ENCODE peak calls at places on chromosomes 6 and 20, in six cellular contexts. R is tibial artery, J is nephron progenitor cell, C is cardiac muscle cell, B is sigmoid colon, Z is AG10803. A is an unnamed sample.

GRCh38 chr6:27091661-27092315 is 155.7 kb upstream of the PRSS16 start:
- DNase-seq in R (no peak), C (peak; percentile 91), J (peak; percentile 55), B (no peak), Z (peak; percentile 94), A (no peak)

GRCh38 chr6:19664050-19664449 is 173.1 kb upstream of the ID4 start:
- DNase-seq in R (no peak), J (peak; percentile 6), C (no peak), B (no peak), Z (no peak), A (no peak)

GRCh38 chr6:28922841-28923317 is 906 bp downstream of the TRIM27 start:
- DNase-seq in Z (peak; percentile 21), B (no peak), R (peak; percentile 74), J (peak; percentile 56), C (peak; percentile 56), A (no peak)

GRCh38 chr6:154370545-154370944 is 13.9 kb upstream of the IPCEF1 start:
- DNase-seq in Z (peak; percentile 49), R (no peak), J (no peak), B (no peak), C (peak; percentile 59), A (no peak)

GRCh38 chr6:148524509-148524908 is 181.9 kb downstream of the SASH1 start:
- DNase-seq in R (no peak), J (no peak), B (no peak), C (peak; percentile 70), Z (peak; percentile 86), A (no peak)

GRCh38 chr20:23092409-23092756 is 6.3 kb upstream of the CD93 start:
- DNase-seq in C (peak; percentile 45), R (no peak), Z (no peak), J (no peak), B (no peak), A (no peak)

GRCh38 chr20:51400051-51400926 is 142.2 kb downstream of the NFATC2 start:
- DNase-seq in B (no peak), Z (no peak), J (no peak), C (no peak), R (no peak), A (no peak)

GRCh38 chr20:45341939-45342862 is 6.0 kb downstream of the SDC4 start:
- DNase-seq in B (peak; percentile 89), C (peak; percentile 70), Z (no peak), R (peak; percentile 93), J (peak; percentile 48), A (peak; percentile 90)

GRCh38 chr20:62628691-62629090 is 13.6 kb upstream of the SLCO4A1 start:
- DNase-seq in R (no peak), Z (no peak), J (no peak), B (no peak), C (no peak), A (no peak)

GRCh38 chr6:36858407-36858981 is 16.1 kb downstream of the PPIL1 start:
- DNase-seq in C (peak; percentile 90), J (no peak), Z (peak; percentile 80), R (no peak), B (peak; percentile 90), A (no peak)

GRCh38 chr20:63216041-63216848 is at the start of gene YTHDF1:
- DNase-seq in R (peak; percentile 98), C (peak; percentile 95), J (peak; percentile 95), B (peak; percentile 98), Z (peak; percentile 92), A (peak; percentile 100)

GRCh38 chr20:25538838-25539665 is 46.3 kb downstream of the NINL start:
- DNase-seq in J (no peak), Z (no peak), B (no peak), C (no peak), R (no peak), A (no peak)

GRCh38 chr6:85498596-85499258 is 48.8 kb downstream of the NT5E start:
- DNase-seq in B (no peak), Z (no peak), C (peak; percentile 46), R (no peak), J (no peak), A (no peak)

GRCh38 chr20:45235995-45236394 is 14.8 kb downstream of the SEMG2 start:
- DNase-seq in J (no peak), R (no peak), Z (no peak), C (no peak), B (no peak), A (peak; percentile 77)

GRCh38 chr6:43933111-43933885 is 163.3 kb downstream of the VEGFA start:
- DNase-seq in Z (no peak), R (peak; percentile 57), B (peak; percentile 41), J (peak; percentile 69), C (no peak), A (no peak)

GRCh38 chr6:35048031-35048613 is 93.0 kb downstream of the TCP11 start:
- DNase-seq in R (peak; percentile 64), C (no peak), Z (no peak), J (no peak), B (peak; percentile 69), A (no peak)

GRCh38 chr6:78810146-78810545 is 57.2 kb upstream of the IRAK1BP1 start:
- DNase-seq in J (peak; percentile 19), Z (peak; percentile 62), B (no peak), C (peak; percentile 47), R (no peak), A (no peak)

GRCh38 chr20:54197621-54198604 is 10.0 kb upstream of the PFDN4 start:
- DNase-seq in B (no peak), J (no peak), C (peak; percentile 79), R (no peak), Z (peak; percentile 88), A (no peak)

GRCh38 chr6:53513056-53513455 is 31.8 kb downstream of the GCLC start:
- DNase-seq in C (no peak), B (no peak), J (no peak), R (no peak), Z (no peak), A (no peak)

GRCh38 chr20:32580970-32581838 is 3.9 kb downstream of the NOL4L start:
- DNase-seq in R (no peak), Z (no peak), B (no peak), C (no peak), J (no peak), A (no peak)

GRCh38 chr6:108655840-108656650 is 95.3 kb downstream of the FOXO3 start:
- DNase-seq in R (no peak), J (no peak), C (peak; percentile 90), Z (peak; percentile 89), B (peak; percentile 77), A (no peak)

GRCh38 chr6:56356431-56356830 is 109.1 kb upstream of the COL21A1 start:
- DNase-seq in C (peak; percentile 81), R (no peak), J (no peak), B (no peak), Z (peak; percentile 85), A (no peak)

GRCh38 chr6:35948725-35949124 is 27.8 kb upstream of the SRPK1 start:
- DNase-seq in C (peak; percentile 49), B (no peak), J (no peak), Z (no peak), R (no peak), A (no peak)

GRCh38 chr20:50992733-50993457 is 30.0 kb downstream of the KCNG1 start:
- DNase-seq in B (no peak), J (peak; percentile 56), Z (peak; percentile 67), R (no peak), C (peak; percentile 83), A (no peak)

GRCh38 chr20:48635791-48636267 is 192.0 kb downstream of the PREX1 start:
- DNase-seq in Z (no peak), R (no peak), J (peak; percentile 83), B (no peak), C (peak; percentile 68), A (no peak)

GRCh38 chr6:92231220-92231701 is 1188.1 kb downstream of the EPHA7 start:
- DNase-seq in J (no peak), Z (no peak), R (no peak), B (no peak), C (no peak), A (no peak)

GRCh38 chr6:79250107-79250514 is 15.6 kb upstream of the HMGN3 start:
- DNase-seq in R (no peak), J (no peak), C (no peak), Z (no peak), B (no peak), A (no peak)

DNA sequence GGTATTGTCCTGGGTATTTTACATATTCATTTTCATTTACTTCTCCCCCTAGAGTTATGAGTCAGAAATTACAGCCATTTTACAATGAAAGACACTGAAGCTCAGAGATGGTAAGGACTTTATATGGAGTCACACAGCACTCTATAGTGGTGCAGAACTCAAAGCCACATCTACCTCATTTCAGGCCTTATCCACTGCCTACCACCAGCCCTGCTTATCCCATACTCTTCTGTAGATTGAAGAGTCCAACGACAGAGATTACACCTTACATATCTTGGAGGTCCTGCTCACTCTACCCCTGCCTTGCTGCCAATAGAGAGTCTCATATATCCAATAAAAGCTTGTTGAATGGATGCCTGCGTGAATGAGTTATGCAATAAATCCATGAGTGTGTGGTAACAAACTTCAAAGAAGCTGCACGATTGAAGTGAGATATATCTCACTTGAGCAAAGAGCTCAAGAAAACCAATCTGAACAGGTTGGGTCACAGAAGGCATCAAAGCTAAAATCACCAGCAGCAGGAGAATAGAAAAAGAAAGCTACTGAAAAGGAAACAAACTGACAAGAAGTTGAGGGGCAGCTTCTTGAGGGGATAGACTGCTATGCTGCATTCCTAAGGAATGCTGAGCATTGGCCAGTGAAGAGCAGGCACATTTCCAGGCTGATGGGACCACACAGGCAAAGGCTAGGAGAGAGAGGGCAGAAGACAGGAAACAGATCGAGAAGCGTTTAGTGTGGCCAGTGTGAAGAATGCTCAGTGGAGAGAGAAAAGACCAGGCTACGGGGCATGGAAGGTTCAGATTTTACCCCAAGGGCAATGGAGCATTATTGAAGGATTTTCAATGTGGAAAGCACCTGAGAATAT is 585.6 kb downstream of the DHX35 start:
- DNase-seq in R (no peak), B (no peak), C (no peak), Z (no peak), J (no peak), A (no peak)
- TF ChIP-seq CTCF in R (no peak), B (no peak), C (no peak), Z (no peak), J (no peak), A (peak; percentile 26)

GRCh38 chr6:40550096-40550731 is 37.0 kb downstream of the LRFN2 start:
- DNase-seq in C (peak; percentile 67), Z (peak; percentile 72), J (peak; percentile 30), R (no peak), B (no peak), A (no peak)
- TF ChIP-seq CTCF in C (peak; percentile 71), Z (peak; percentile 88), J (peak; percentile 56), R (peak; percentile 11), B (no peak), A (peak; percentile 30)

GRCh38 chr6:143232849-143233248 is 172.2 kb downstream of the AIG1 start:
- DNase-seq in C (peak; percentile 30), R (no peak), B (no peak), Z (peak; percentile 28), J (peak; percentile 23), A (no peak)
- TF ChIP-seq CTCF in C (peak; percentile 58), R (peak; percentile 30), B (no peak), Z (peak; percentile 55), J (peak; percentile 24), A (peak; percentile 73)

DNA sequence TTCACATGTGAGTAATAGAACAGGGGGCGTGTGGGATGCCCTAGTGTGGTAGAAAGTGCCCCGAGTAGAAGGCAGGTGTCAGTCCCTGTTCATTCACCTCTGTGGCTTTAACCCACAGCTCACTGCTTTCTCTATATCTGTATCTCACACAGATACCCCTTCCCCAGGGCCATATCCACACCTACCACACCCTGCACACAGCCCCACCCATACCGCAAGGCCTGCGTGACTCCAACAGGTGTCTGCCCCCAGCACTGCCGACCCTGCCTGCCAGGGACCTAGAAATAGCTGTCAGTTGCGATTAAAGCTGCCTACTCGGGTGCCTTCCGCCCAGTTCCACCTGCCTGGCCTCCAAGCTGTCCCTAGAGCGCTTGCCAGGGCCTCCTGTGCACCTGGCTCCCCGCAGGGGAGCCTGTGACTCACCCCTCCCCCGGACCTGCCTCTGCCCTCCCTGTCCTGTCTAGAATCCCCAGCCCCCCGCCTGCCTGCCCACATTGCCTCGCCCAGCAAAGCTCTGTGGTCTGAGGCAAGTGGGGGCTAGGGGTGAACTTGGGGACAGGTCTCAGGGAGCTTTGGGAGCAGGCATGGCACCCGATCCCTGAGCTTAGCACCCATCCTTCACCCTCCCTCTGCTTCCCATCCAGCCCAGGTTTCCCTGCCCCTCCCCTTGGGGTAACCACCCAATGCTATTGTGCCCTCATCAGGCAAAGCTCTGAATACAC is 38.3 kb upstream of the ID1 start:
- DNase-seq in Z (no peak), B (no peak), R (no peak), J (no peak), C (no peak), A (peak; percentile 98)
- TF ChIP-seq CTCF in Z (no peak), B (no peak), R (no peak), J (no peak), C (no peak), A (peak; percentile 53)